ENCODE peak calls at places on chromosome 20, in ten cellular contexts. L is GM23248; Z is GM23338; J is GM20000; R is nephron progenitor cell; K is HT1080; A is IMR-90; N is CD8-positive, alpha-beta T cell; W is posterior vena cava; T is fibroblast of the aortic adventitia. M is an unnamed sample.

GRCh38 chr20:41094656-41095055 is 42.7 kb upstream of the PLCG1 start:
- DNase-seq in L (peak), Z (no peak), J (no peak), R (no peak), K (no peak), A (peak), N (no peak), W (no peak), T (peak), M (no peak)

GRCh38 chr20:48738094-48738398 is 89.8 kb downstream of the PREX1 start:
- DNase-seq in L (no peak), Z (no peak), J (no peak), R (no peak), K (no peak), A (no peak), N (no peak), W (no peak), T (no peak), M (no peak)

GRCh38 chr20:1652960-1653359 is 4.6 kb downstream of the SIRPG start:
- DNase-seq in L (no peak), Z (no peak), J (no peak), R (no peak), K (no peak), A (no peak), N (no peak), W (no peak), T (no peak), M (no peak)

GRCh38 chr20:57156050-57156770 is 110.2 kb downstream of the BMP7 start:
- DNase-seq in L (no peak), Z (no peak), J (no peak), R (no peak), K (no peak), A (no peak), N (no peak), W (no peak), T (no peak), M (no peak)

GRCh38 chr20:18754030-18754659 is 59.4 kb upstream of the SCP2D1 start:
- DNase-seq in L (no peak), Z (no peak), J (peak), R (no peak), K (no peak), A (peak), N (no peak), W (no peak), T (no peak), M (no peak)

GRCh38 chr20:51800769-51801219 is 1.5 kb downstream of the SALL4 start:
- DNase-seq in L (peak), Z (peak), J (no peak), R (peak), K (no peak), A (no peak), N (no peak), W (no peak), T (peak), M (no peak)

GRCh38 chr20:3162080-3162611 is 2.5 kb upstream of the FASTKD5 start:
- DNase-seq in L (no peak), Z (peak), J (no peak), R (no peak), K (no peak), A (no peak), N (no peak), W (no peak), T (no peak), M (no peak)

GRCh38 chr20:45783656-45784294 is 7.9 kb downstream of the WFDC3 start:
- DNase-seq in L (no peak), Z (no peak), J (no peak), R (no peak), K (peak), A (no peak), N (no peak), W (no peak), T (no peak), M (no peak)

GRCh38 chr20:24959591-24960301 is 10.7 kb downstream of the CST7 start:
- DNase-seq in L (no peak), Z (no peak), J (no peak), R (no peak), K (no peak), A (no peak), N (no peak), W (no peak), T (no peak), M (no peak)

GRCh38 chr20:2544211-2544610 is 7.8 kb downstream of the TMC2 start:
- DNase-seq in L (peak), Z (no peak), J (no peak), R (no peak), K (no peak), A (peak), N (no peak), W (no peak), T (no peak), M (no peak)

GRCh38 chr20:63101781-63102719 is 95.3 kb upstream of the BHLHE23 start:
- DNase-seq in L (peak), Z (peak), J (peak), R (peak), K (no peak), A (peak), N (peak), W (peak), T (peak), M (peak)

GRCh38 chr20:47857994-47858557 is 72.8 kb upstream of the SULF2 start:
- DNase-seq in L (peak), Z (no peak), J (no peak), R (no peak), K (no peak), A (no peak), N (no peak), W (no peak), T (peak), M (no peak)

GRCh38 chr20:32820000-32820697 is 395 bp downstream of the MAPRE1 start:
- DNase-seq in L (peak), Z (peak), J (peak), R (peak), K (peak), A (peak), N (peak), W (peak), T (peak), M (peak)

GRCh38 chr20:60389882-60390281 is 431.7 kb downstream of the CDH26 start:
- DNase-seq in L (no peak), Z (no peak), J (no peak), R (no peak), K (no peak), A (no peak), N (no peak), W (no peak), T (no peak), M (no peak)

GRCh38 chr20:32325706-32326506 is 32.2 kb upstream of the ASXL1 start:
- DNase-seq in L (peak), Z (no peak), J (no peak), R (no peak), K (peak), A (peak), N (no peak), W (no peak), T (peak), M (no peak)

GRCh38 chr20:25532015-25532751 is 53.1 kb downstream of the NINL start:
- DNase-seq in L (no peak), Z (peak), J (no peak), R (no peak), K (no peak), A (no peak), N (no peak), W (no peak), T (peak), M (no peak)

GRCh38 chr20:47318027-47318595 is 38.4 kb downstream of the ZMYND8 start:
- DNase-seq in L (peak), Z (no peak), J (peak), R (peak), K (no peak), A (peak), N (no peak), W (no peak), T (peak), M (no peak)

GRCh38 chr20:49248879-49249665 is 28.8 kb downstream of the ZNFX1 start:
- DNase-seq in L (no peak), Z (peak), J (no peak), R (no peak), K (no peak), A (no peak), N (no peak), W (no peak), T (no peak), M (no peak)

GRCh38 chr20:57860576-57860975 is 150.8 kb upstream of the PMEPA1 start:
- DNase-seq in L (no peak), Z (no peak), J (no peak), R (no peak), K (no peak), A (no peak), N (no peak), W (no peak), T (no peak), M (no peak)

GRCh38 chr20:60192351-60192750 is 234.1 kb downstream of the CDH26 start:
- DNase-seq in L (peak), Z (no peak), J (no peak), R (no peak), K (no peak), A (peak), N (no peak), W (no peak), T (no peak), M (no peak)

GRCh38 chr20:58598271-58599015 is 52.6 kb upstream of the STX16 start:
- DNase-seq in L (peak), Z (no peak), J (no peak), R (no peak), K (no peak), A (peak), N (no peak), W (peak), T (peak), M (no peak)

GRCh38 chr20:18511566-18511965 is 3.8 kb downstream of the SEC23B start:
- DNase-seq in L (no peak), Z (no peak), J (no peak), R (no peak), K (no peak), A (no peak), N (no peak), W (no peak), T (no peak), M (no peak)

GRCh38 chr20:50508171-50508761 is 1.9 kb upstream of the PTPN1 start:
- DNase-seq in L (no peak), Z (peak), J (no peak), R (no peak), K (no peak), A (no peak), N (no peak), W (no peak), T (no peak), M (no peak)

GRCh38 chr20:16708590-16708989 is 21.2 kb upstream of the SNRPB2 start:
- DNase-seq in L (no peak), Z (no peak), J (no peak), R (no peak), K (no peak), A (no peak), N (no peak), W (no peak), T (no peak), M (no peak)

GRCh38 chr20:44448753-44449546 is 26.7 kb upstream of the TTPAL start:
- DNase-seq in L (peak), Z (peak), J (peak), R (peak), K (no peak), A (no peak), N (no peak), W (no peak), T (no peak), M (no peak)

GRCh38 chr20:44720994-44721784 is 6.0 kb downstream of the CCN5 start:
- DNase-seq in L (peak), Z (no peak), J (no peak), R (no peak), K (peak), A (peak), N (no peak), W (peak), T (peak), M (no peak)